ENCODE peak calls at places on chromosomes 7 and 10, in ten cellular contexts. G is neuronal stem cell; J is fibroblast of pulmonary artery; Z is astrocyte of the cerebellum; T is IMR-90; P is mesenchymal stem cell; V is CD4-positive, alpha-beta memory T cell; D is fibroblast of the aortic adventitia; K is mammary epithelial cell; Y is ovary. U is an unnamed sample.

GRCh38 chr10:69051303-69051702 is 36.6 kb upstream of the SRGN start:
- DNase-seq in V (no peak), D (no peak), P (peak), J (peak), K (no peak), Y (no peak), Z (no peak), G (no peak), T (peak), U (no peak)

GRCh38 chr10:49398000-49398861 is 2.3 kb upstream of the DRGX start:
- DNase-seq in J (peak), P (peak), G (peak), K (peak), D (peak), Y (peak), V (peak), T (peak), Z (no peak), U (peak)

GRCh38 chr10:7184660-7185366 is 226.0 kb downstream of the SFMBT2 start:
- DNase-seq in T (no peak), Y (no peak), J (no peak), G (no peak), K (no peak), Z (no peak), V (no peak), P (no peak), D (no peak), U (no peak)

GRCh38 chr10:130801276-130801675 is 510.2 kb downstream of the TCERG1L start:
- DNase-seq in T (no peak), G (no peak), Y (no peak), P (no peak), V (no peak), J (no peak), K (no peak), Z (no peak), D (no peak), U (no peak)

GRCh38 chr10:80468806-80469421 is 14.8 kb downstream of the TSPAN14 start:
- DNase-seq in P (no peak), G (no peak), V (no peak), Z (no peak), T (no peak), D (no peak), K (no peak), J (no peak), Y (no peak), U (no peak)

GRCh38 chr10:117530791-117531190 is 11.8 kb upstream of the EMX2 start:
- DNase-seq in T (no peak), Y (no peak), D (no peak), Z (no peak), J (no peak), K (no peak), P (no peak), V (no peak), G (no peak), U (no peak)

GRCh38 chr7:75986147-75986781 is 8.1 kb downstream of the TMEM120A start:
- DNase-seq in G (no peak), P (no peak), T (no peak), D (no peak), J (no peak), K (no peak), V (no peak), Z (no peak), Y (peak), U (no peak)

GRCh38 chr10:22252801-22253577 is 35.2 kb upstream of the EBLN1 start:
- DNase-seq in D (no peak), Y (peak), K (no peak), P (peak), T (no peak), J (peak), Z (no peak), G (peak), V (peak), U (no peak)

GRCh38 chr10:101779544-101780186 is 3.6 kb downstream of the NPM3 start:
- DNase-seq in K (peak), P (peak), Y (peak), D (peak), G (peak), T (peak), Z (peak), V (peak), J (peak), U (peak)

GRCh38 chr7:98230746-98231471 is 19.7 kb downstream of the BHLHA15 start:
- DNase-seq in Z (no peak), P (no peak), K (no peak), V (no peak), D (no peak), G (no peak), J (no peak), Y (no peak), T (no peak), U (no peak)

GRCh38 chr10:12419279-12419847 is 70.0 kb downstream of the CAMK1D start:
- DNase-seq in J (peak), Z (peak), D (peak), T (peak), V (peak), P (peak), K (peak), G (no peak), Y (no peak), U (no peak)

GRCh38 chr10:69961864-69962745 is 90.5 kb upstream of the MACROH2A2 start:
- DNase-seq in Z (no peak), Y (no peak), V (no peak), P (no peak), G (no peak), D (no peak), T (no peak), J (no peak), K (no peak), U (no peak)

GRCh38 chr7:30938435-30939316 is 25.1 kb upstream of the GHRHR start:
- DNase-seq in Z (peak), D (peak), P (peak), T (peak), Y (peak), G (peak), J (peak), K (peak), V (peak), U (peak)

GRCh38 chr7:1964913-1965578 is 267.7 kb downstream of the MAD1L1 start:
- DNase-seq in J (no peak), D (no peak), G (no peak), T (no peak), Y (no peak), Z (no peak), P (no peak), K (no peak), V (no peak), U (no peak)

GRCh38 chr7:55657654-55658053 is 85.4 kb upstream of the VOPP1 start:
- DNase-seq in J (no peak), G (no peak), T (no peak), D (no peak), K (no peak), Z (no peak), Y (no peak), V (no peak), P (no peak), U (no peak)

GRCh38 chr10:81866753-81867152 is 8.2 kb upstream of the NRG3 start:
- DNase-seq in K (no peak), J (peak), G (no peak), D (no peak), V (no peak), Y (no peak), Z (no peak), T (no peak), P (peak), U (no peak)

GRCh38 chr7:113774182-113774807 is 144.5 kb downstream of the PPP1R3A start:
- DNase-seq in D (peak), J (peak), G (no peak), V (no peak), K (peak), P (peak), Y (no peak), T (peak), Z (peak), U (peak)

GRCh38 chr7:5396999-5397656 is 26.5 kb downstream of the TNRC18 start:
- DNase-seq in Y (peak), V (peak), J (peak), Z (no peak), D (peak), K (peak), G (no peak), T (peak), P (peak), U (no peak)

GRCh38 chr7:99699946-99700345 is 20.1 kb upstream of the CYP3A5 start:
- DNase-seq in Z (no peak), D (no peak), V (no peak), G (no peak), P (no peak), Y (no peak), T (no peak), K (no peak), J (no peak), U (no peak)

GRCh38 chr7:157567666-157568065 is 230.9 kb downstream of the DNAJB6 start:
- DNase-seq in V (no peak), G (no peak), Z (no peak), J (no peak), P (no peak), K (no peak), D (no peak), T (no peak), Y (no peak), U (no peak)

GRCh38 chr7:157564518-157565177 is 227.8 kb downstream of the DNAJB6 start:
- DNase-seq in D (no peak), P (peak), J (peak), Y (no peak), V (no peak), T (peak), Z (no peak), G (no peak), K (no peak), U (no peak)

GRCh38 chr7:157566631-157567006 is 229.8 kb downstream of the DNAJB6 start:
- DNase-seq in V (no peak), G (no peak), Z (no peak), T (no peak), D (no peak), Y (no peak), P (no peak), K (no peak), J (no peak), U (no peak)

GRCh38 chr7:157565981-157566630 is 229.3 kb downstream of the DNAJB6 start:
- DNase-seq in K (no peak), Y (no peak), T (no peak), J (no peak), G (peak), V (no peak), Z (no peak), D (no peak), P (no peak), U (no peak)

GRCh38 chr7:157565201-157565626 is 228.4 kb downstream of the DNAJB6 start:
- DNase-seq in K (no peak), P (no peak), V (no peak), G (no peak), T (no peak), Z (no peak), D (no peak), Y (no peak), J (peak), U (no peak)
- H3K4me3 ChIP-seq in K (no peak), P (no peak), V (no peak), G (no peak), T (no peak), Z (no peak), D (no peak), Y (no peak), J (no peak), U (no peak)

GRCh38 chr10:98078774-98079173 is 48.4 kb upstream of the CRTAC1 start:
- DNase-seq in K (no peak), P (no peak), Y (no peak), J (no peak), Z (no peak), G (no peak), V (no peak), T (no peak), D (no peak), U (no peak)

GRCh38 chr10:98080474-98080873 is 50.1 kb upstream of the CRTAC1 start:
- DNase-seq in J (no peak), G (no peak), K (no peak), Y (no peak), D (no peak), V (no peak), P (no peak), Z (no peak), T (no peak), U (no peak)

GRCh38 chr10:98074315-98074911 is 44.0 kb upstream of the CRTAC1 start:
- DNase-seq in P (peak), J (peak), G (peak), Y (no peak), K (peak), V (no peak), Z (peak), D (peak), T (peak), U (peak)

GRCh38 chr10:98076086-98076485 is 45.7 kb upstream of the CRTAC1 start:
- DNase-seq in G (no peak), D (no peak), V (no peak), Y (no peak), Z (no peak), K (no peak), T (no peak), J (no peak), P (no peak), U (no peak)

DNA sequence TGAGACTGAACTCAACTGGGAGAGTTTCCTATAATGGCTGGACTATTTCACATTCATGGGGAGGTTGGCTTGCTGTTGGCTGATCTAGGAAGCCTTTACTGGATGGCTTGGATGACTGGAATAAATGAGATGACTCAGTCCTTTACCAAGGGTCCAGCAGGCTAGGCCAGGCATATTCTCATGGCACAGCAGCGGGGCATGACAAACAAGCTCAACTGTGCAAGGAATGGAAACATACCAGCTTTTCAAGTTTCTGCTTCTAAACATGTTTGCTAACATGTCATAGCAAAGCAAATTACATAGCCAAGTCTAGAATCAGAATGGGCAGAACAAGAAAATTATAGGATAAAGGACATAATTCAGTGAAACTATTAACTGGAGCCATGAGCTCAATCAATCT is 46.8 kb upstream of the CRTAC1 start:
- DNase-seq in D (no peak), V (no peak), G (no peak), T (no peak), P (no peak), Y (no peak), K (no peak), J (no peak), Z (no peak), U (no peak)
- H3K4me3 ChIP-seq in D (no peak), V (no peak), G (no peak), T (no peak), P (no peak), Y (no peak), K (no peak), J (no peak), Z (no peak), U (no peak)

GRCh38 chr7:66642932-66643331 is 14.3 kb downstream of the KCTD7 start:
- DNase-seq in Y (no peak), P (no peak), Z (no peak), D (no peak), T (no peak), K (no peak), G (no peak), V (no peak), J (no peak), U (no peak)

GRCh38 chr7:66642186-66642585 is 13.5 kb downstream of the KCTD7 start:
- DNase-seq in T (no peak), K (no peak), D (no peak), V (no peak), Z (no peak), G (no peak), Y (no peak), J (no peak), P (no peak), U (no peak)

GRCh38 chr7:66640802-66641525 is 12.3 kb downstream of the KCTD7 start:
- DNase-seq in K (no peak), V (no peak), P (no peak), T (no peak), J (no peak), D (no peak), G (no peak), Z (no peak), Y (no peak), U (no peak)

GRCh38 chr7:66639773-66640172 is 11.1 kb downstream of the KCTD7 start:
- DNase-seq in K (no peak), P (no peak), Y (no peak), D (no peak), Z (no peak), V (no peak), G (no peak), J (no peak), T (no peak), U (no peak)

GRCh38 chr7:66641526-66641871 is 12.8 kb downstream of the KCTD7 start:
- DNase-seq in D (no peak), G (no peak), Z (no peak), T (no peak), V (no peak), Y (no peak), P (no peak), K (no peak), J (no peak), U (no peak)
- H3K4me3 ChIP-seq in D (no peak), G (no peak), Z (no peak), T (no peak), V (no peak), Y (no peak), P (no peak), K (no peak), J (no peak), U (no peak)

DNA sequence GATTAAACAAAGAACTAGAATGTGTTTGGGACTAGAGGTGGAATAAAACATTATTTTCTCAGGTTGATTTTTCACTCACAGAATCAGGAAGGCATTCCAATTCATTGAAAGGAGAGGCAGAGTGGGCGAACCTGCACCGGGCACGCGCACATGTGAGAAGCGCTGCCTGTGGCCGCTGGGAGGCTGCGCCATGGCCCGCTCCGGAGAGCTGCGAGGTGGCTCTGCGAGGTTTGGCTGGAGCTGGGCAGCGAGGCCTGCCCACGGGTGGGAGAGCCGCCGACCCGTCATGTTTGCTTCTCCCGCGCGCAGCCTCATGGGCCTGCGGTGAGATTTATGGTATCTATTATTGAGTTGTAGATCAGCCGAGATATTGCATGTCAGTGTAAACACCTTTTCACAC is 96.9 kb upstream of the RNF32 start:
- DNase-seq in T (no peak), V (no peak), G (no peak), J (no peak), K (no peak), P (no peak), D (no peak), Z (no peak), Y (no peak), U (no peak)
- H3K4me3 ChIP-seq in T (no peak), V (no peak), G (no peak), J (no peak), K (no peak), P (no peak), D (no peak), Z (no peak), Y (no peak), U (no peak)